ENCODE peak calls at places on chromosome 2, in eight cellular contexts. M, A, T, S, D, W, V and Q are unnamed samples.

GRCh38 chr2:236682651-236683422 is 113.2 kb downstream of the ACKR3 start:
- DNase-seq in S (no peak), D (no peak), A (no peak), M (no peak), V (no peak), W (no peak), T (no peak), Q (no peak)

GRCh38 chr2:108423502-108424251 is 25.3 kb upstream of the GCC2 start:
- DNase-seq in T (no peak), A (no peak), V (no peak), S (no peak), D (no peak), W (no peak), M (no peak), Q (peak; percentile 30)

GRCh38 chr2:160345102-160345501 is 145.0 kb upstream of the ITGB6 start:
- DNase-seq in M (no peak), W (no peak), A (no peak), D (no peak), T (no peak), V (no peak), S (no peak), Q (no peak)

GRCh38 chr2:126658316-126658909 is 2.5 kb downstream of the GYPC start:
- DNase-seq in W (no peak), A (no peak), S (no peak), D (no peak), T (no peak), M (no peak), V (no peak), Q (no peak)

GRCh38 chr2:20480913-20481312 is 34.0 kb downstream of the RHOB start:
- DNase-seq in D (no peak), T (no peak), M (no peak), A (no peak), S (no peak), W (no peak), V (no peak), Q (no peak)

GRCh38 chr2:232137346-232137745 is 175.8 kb downstream of the DIS3L2 start:
- DNase-seq in W (no peak), S (no peak), M (no peak), T (no peak), D (no peak), A (no peak), V (no peak), Q (no peak)

GRCh38 chr2:28835787-28836186 is 25.2 kb downstream of the SPDYA start:
- DNase-seq in S (no peak), M (no peak), W (no peak), D (no peak), T (no peak), A (no peak), V (no peak), Q (no peak)

GRCh38 chr2:150126143-150126725 is 361.2 kb downstream of the RND3 start:
- DNase-seq in M (no peak), S (no peak), D (no peak), W (no peak), A (no peak), V (no peak), T (no peak), Q (no peak)

GRCh38 chr2:3435440-3435839 is 55.9 kb downstream of the TRAPPC12 start:
- DNase-seq in M (no peak), W (no peak), S (no peak), D (no peak), V (no peak), A (no peak), T (peak; percentile 35), Q (no peak)

GRCh38 chr2:32227492-32227891 is 37.2 kb downstream of the NLRC4 start:
- DNase-seq in D (no peak), A (no peak), T (no peak), S (no peak), V (no peak), W (no peak), M (no peak), Q (no peak)

GRCh38 chr2:188042412-188042811 is 249.3 kb upstream of the GULP1 start:
- DNase-seq in S (no peak), V (no peak), A (no peak), T (no peak), D (no peak), M (no peak), W (no peak), Q (no peak)

GRCh38 chr2:59886758-59887157 is 666.7 kb downstream of the BCL11A start:
- DNase-seq in M (no peak), A (no peak), W (no peak), V (no peak), S (no peak), T (no peak), D (no peak), Q (no peak)